ENCODE peak calls at places on chromosome 4, in seven cellular contexts. Y is heart left ventricle, R is uterus, O is stomach, N is transverse colon, T is right lobe of liver, H is lower leg skin. P is an unnamed sample.

GRCh38 chr4:76562851-76563803 is 128.1 kb downstream of the SHROOM3 start:
- DNase-seq in Y (no peak), R (no peak), O (no peak), N (no peak), T (no peak), H (no peak), P (no peak)

GRCh38 chr4:52611030-52611555 is 48.0 kb downstream of the USP46 start:
- DNase-seq in Y (peak; percentile 29), R (no peak), O (no peak), N (no peak), T (no peak), H (no peak), P (no peak)

GRCh38 chr4:164700471-164700870 is 53.5 kb upstream of the SMIM31 start:
- DNase-seq in Y (no peak), R (no peak), O (no peak), N (no peak), T (no peak), H (no peak), P (no peak)

GRCh38 chr4:157576671-157577070 is 356.1 kb downstream of the GRIA2 start:
- DNase-seq in Y (no peak), R (no peak), O (no peak), N (no peak), T (no peak), H (no peak), P (no peak)

GRCh38 chr4:25810016-25810415 is 52.8 kb downstream of the SEL1L3 start:
- DNase-seq in Y (no peak), R (no peak), O (no peak), N (no peak), T (no peak), H (peak; percentile 56), P (no peak)

GRCh38 chr4:76758290-76758882 is 139.6 kb downstream of the SOWAHB start:
- DNase-seq in Y (no peak), R (no peak), O (no peak), N (no peak), T (peak; percentile 50), H (no peak), P (no peak)

GRCh38 chr4:139975830-139976272 is 178.1 kb downstream of the MAML3 start:
- DNase-seq in Y (no peak), R (peak; percentile 62), O (no peak), N (no peak), T (no peak), H (no peak), P (no peak)

GRCh38 chr4:164755432-164755831 is 1.5 kb downstream of the SMIM31 start:
- DNase-seq in Y (no peak), R (no peak), O (no peak), N (no peak), T (no peak), H (no peak), P (no peak)

GRCh38 chr4:127229866-127230608 is 402.7 kb upstream of the INTU start:
- DNase-seq in Y (no peak), R (no peak), O (no peak), N (no peak), T (no peak), H (no peak), P (no peak)

GRCh38 chr4:164799410-164799809 is 45.5 kb downstream of the SMIM31 start:
- DNase-seq in Y (no peak), R (no peak), O (no peak), N (no peak), T (no peak), H (no peak), P (no peak)

GRCh38 chr4:3746701-3747581 is 19.2 kb upstream of the ADRA2C start:
- DNase-seq in Y (no peak), R (no peak), O (no peak), N (no peak), T (no peak), H (no peak), P (no peak)

GRCh38 chr4:8205749-8206611 is 6.9 kb downstream of the SH3TC1 start:
- DNase-seq in Y (no peak), R (no peak), O (no peak), N (no peak), T (no peak), H (no peak), P (no peak)

GRCh38 chr4:794911-795725 is 30.8 kb downstream of the CPLX1 start:
- DNase-seq in Y (no peak), R (no peak), O (no peak), N (no peak), T (no peak), H (no peak), P (no peak)

GRCh38 chr4:77418333-77418732 is 187.3 kb upstream of the CXCL13 start:
- DNase-seq in Y (no peak), R (no peak), O (no peak), N (peak; percentile 10), T (no peak), H (no peak), P (no peak)

GRCh38 chr4:160514126-160514525 is 1411.2 kb downstream of the RAPGEF2 start:
- DNase-seq in Y (no peak), R (no peak), O (no peak), N (no peak), T (no peak), H (no peak), P (no peak)

GRCh38 chr4:23009093-23009492 is 316.4 kb downstream of the GBA3 start:
- DNase-seq in Y (no peak), R (no peak), O (no peak), N (no peak), T (no peak), H (no peak), P (no peak)

GRCh38 chr4:141905751-141906150 is 269.4 kb downstream of the IL15 start:
- DNase-seq in Y (no peak), R (no peak), O (no peak), N (no peak), T (no peak), H (no peak), P (no peak)

GRCh38 chr4:74466242-74466641 is 21.3 kb downstream of the AREG start:
- DNase-seq in Y (no peak), R (no peak), O (no peak), N (no peak), T (no peak), H (no peak), P (no peak)

GRCh38 chr4:169902658-169903345 is 123.4 kb downstream of the MFAP3L start:
- DNase-seq in Y (no peak), R (no peak), O (no peak), N (no peak), T (peak; percentile 52), H (no peak), P (no peak)

GRCh38 chr4:109079731-109080130 is 222.7 kb downstream of the COL25A1 start:
- DNase-seq in Y (no peak), R (no peak), O (no peak), N (no peak), T (no peak), H (no peak), P (no peak)

DNA sequence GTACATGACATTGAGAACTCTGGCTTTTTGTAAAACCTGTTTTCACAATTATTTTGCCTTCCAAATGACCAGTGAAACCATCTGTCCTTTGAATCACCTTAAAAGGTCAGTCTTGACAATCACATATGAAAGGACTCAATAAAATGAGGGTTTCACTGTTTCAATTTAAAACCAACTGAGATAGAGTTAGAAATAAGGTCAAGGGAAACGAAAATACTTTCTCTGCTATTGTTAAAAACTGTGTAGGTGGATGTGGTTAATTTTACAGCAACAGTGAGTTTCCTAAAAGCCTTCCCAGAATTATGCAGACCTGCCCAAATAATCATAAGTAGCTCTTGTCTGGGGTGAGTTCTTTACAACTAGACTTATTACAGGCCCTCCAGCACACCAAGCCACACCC is 839.9 kb downstream of the RAB28 start:
- DNase-seq in Y (no peak), R (no peak), O (no peak), N (no peak), T (no peak), H (no peak), P (no peak)
- TF ChIP-seq POLR2A in Y (no peak), R (no peak), O (no peak), N (no peak), T (no peak), H (no peak), P (no peak)

GRCh38 chr4:56530269-56531148 is 24.9 kb downstream of the ARL9 start:
- DNase-seq in Y (peak; percentile 82), R (peak; percentile 94), O (peak; percentile 89), N (peak; percentile 90), T (peak; percentile 78), H (peak; percentile 96), P (peak; percentile 54)
- TF ChIP-seq POLR2A in Y (no peak), R (no peak), O (no peak), N (no peak), T (no peak), H (no peak), P (peak; percentile 51)

GRCh38 chr4:81470456-81471327 is 1.0 kb downstream of the RASGEF1B start:
- DNase-seq in Y (peak; percentile 67), R (peak; percentile 28), O (peak; percentile 47), N (peak; percentile 64), T (peak; percentile 62), H (peak; percentile 93), P (no peak)

GRCh38 chr4:81473086-81473396 is 1.3 kb upstream of the RASGEF1B start:
- DNase-seq in Y (no peak), R (no peak), O (no peak), N (no peak), T (no peak), H (peak; percentile 74), P (no peak)

GRCh38 chr4:81469774-81470455 is 1.8 kb downstream of the RASGEF1B start:
- DNase-seq in Y (no peak), R (no peak), O (no peak), N (no peak), T (no peak), H (no peak), P (no peak)

GRCh38 chr4:81472249-81473085 is 760 bp upstream of the RASGEF1B start:
- DNase-seq in Y (peak; percentile 35), R (peak; percentile 26), O (peak; percentile 35), N (peak; percentile 57), T (peak; percentile 55), H (peak; percentile 88), P (no peak)

DNA sequence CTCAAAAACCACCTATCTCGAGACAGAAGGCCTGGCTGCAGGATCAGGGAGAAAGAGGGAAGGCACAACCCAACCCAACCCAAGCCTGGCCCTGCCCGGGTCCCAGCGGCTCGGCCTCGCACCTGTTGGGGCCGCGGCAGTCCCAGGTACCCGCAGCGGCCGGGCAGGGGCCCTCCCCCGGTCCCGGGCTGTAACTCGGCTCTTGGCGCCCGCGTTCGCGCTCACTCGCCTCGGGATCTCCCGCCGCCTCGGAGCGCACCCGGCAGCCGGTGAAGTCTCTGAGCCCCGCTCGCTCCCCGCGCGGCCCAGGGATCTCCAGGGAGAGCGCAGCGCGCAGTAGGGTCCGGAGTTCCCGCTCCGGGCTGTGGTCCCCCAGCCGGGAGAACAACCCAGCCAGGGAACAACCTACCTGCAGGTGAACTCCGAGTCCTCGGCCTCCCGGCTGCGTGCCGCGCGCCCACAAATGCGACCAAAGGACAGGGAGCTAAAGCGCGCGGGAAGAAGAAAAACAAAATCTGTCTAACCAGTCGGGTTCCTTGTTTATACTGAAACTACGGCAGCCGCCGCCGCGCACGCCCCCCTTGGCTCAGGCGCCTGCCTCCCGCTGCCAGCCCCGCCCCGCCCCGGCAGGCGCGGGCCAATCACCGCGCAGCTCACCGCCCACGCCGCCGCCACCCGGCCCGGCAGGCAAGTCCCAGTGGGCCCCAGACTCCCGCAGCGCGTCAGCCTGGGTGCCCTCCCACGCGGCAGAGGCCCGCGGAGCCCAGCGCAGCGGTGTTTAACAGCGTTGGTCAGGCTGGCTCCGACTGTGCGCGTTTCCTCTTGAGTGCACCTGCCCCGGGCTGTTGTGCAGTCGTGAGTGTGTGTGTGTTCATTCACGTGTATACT is at the start of gene RASGEF1B:
- DNase-seq in Y (peak; percentile 91), R (peak; percentile 79), O (peak; percentile 93), N (peak; percentile 94), T (peak; percentile 96), H (peak; percentile 97), P (no peak)
- TF ChIP-seq POLR2A in Y (no peak), R (peak; percentile 61), O (peak; percentile 17), N (peak; percentile 91), T (peak; percentile 99), H (no peak), P (no peak)

GRCh38 chr4:79211490-79211889 is 114.4 kb downstream of the NAA11 start:
- DNase-seq in Y (no peak), R (no peak), O (no peak), N (no peak), T (no peak), H (no peak), P (no peak)
- TF ChIP-seq POLR2A in Y (no peak), R (no peak), O (no peak), N (no peak), T (no peak), H (no peak), P (no peak)

P was measured in H54.